ENCODE peak calls at places on chromosomes 11 and 22, in seven cellular contexts. R is stimulated activated naive CD8-positive, alpha-beta T cell treated with anti-CD3 and anti-CD28 coated beads, Interleukin-15, amount 100 ng/mL, for 72 hours; U is HFFc6; P is Kasumi-1; M is T1000; W is NCI-H1417; H is T-helper 9 cell. N is an unnamed sample.

GRCh38 chr11:2525941-2526807 is 81.4 kb downstream of the KCNQ1 start:
- DNase-seq in M (no peak), H (no peak), P (no peak), U (no peak), R (no peak), W (no peak), N (no peak)

GRCh38 chr11:79864882-79865281 is 424.1 kb upstream of the TENM4 start:
- DNase-seq in P (no peak), H (no peak), W (peak), M (no peak), R (no peak), U (no peak), N (no peak)

GRCh38 chr22:34850010-34850409 is 215.9 kb upstream of the ISX start:
- DNase-seq in W (no peak), M (no peak), P (no peak), H (no peak), R (no peak), U (no peak), N (no peak)

GRCh38 chr11:60169264-60169915 is 13.5 kb downstream of the MS4A6A start:
- DNase-seq in H (no peak), R (no peak), W (no peak), P (peak), M (no peak), U (no peak), N (no peak)

GRCh38 chr11:10379433-10379832 is 74.6 kb downstream of the ADM start:
- DNase-seq in U (peak), P (no peak), M (no peak), W (no peak), R (no peak), H (no peak), N (no peak)

GRCh38 chr11:113356203-113356602 is 31.4 kb upstream of the ANKK1 start:
- DNase-seq in M (no peak), R (no peak), P (no peak), W (no peak), H (no peak), U (no peak), N (no peak)

GRCh38 chr22:38927033-38927789 is 30.2 kb upstream of the APOBEC3A start:
- DNase-seq in R (peak), P (peak), U (peak), W (peak), H (peak), M (no peak), N (peak)

GRCh38 chr22:21865041-21865440 is 2.4 kb downstream of the MAPK1 start:
- DNase-seq in H (no peak), W (no peak), U (peak), M (no peak), R (no peak), P (peak), N (no peak)

GRCh38 chr11:18115360-18116127 is 9.7 kb upstream of the SAAL1 start:
- DNase-seq in H (peak), M (peak), P (peak), R (peak), W (peak), U (peak), N (peak)

GRCh38 chr11:20275987-20276660 is 87.4 kb upstream of the HTATIP2 start:
- DNase-seq in W (no peak), M (no peak), H (no peak), P (no peak), R (no peak), U (no peak), N (no peak)

GRCh38 chr11:59273008-59273841 is 60.5 kb upstream of the MPEG1 start:
- DNase-seq in U (no peak), M (no peak), R (no peak), H (no peak), P (peak), W (no peak), N (no peak)

GRCh38 chr11:126479178-126479930 is 123.9 kb downstream of the ST3GAL4 start:
- DNase-seq in P (no peak), H (no peak), W (no peak), U (no peak), M (no peak), R (no peak), N (no peak)

GRCh38 chr11:57700425-57700824 is 11.6 kb downstream of the MED19 start:
- DNase-seq in W (no peak), H (no peak), P (no peak), M (no peak), U (no peak), R (no peak), N (no peak)

GRCh38 chr11:87296627-87297026 is 258.9 kb downstream of the TMEM135 start:
- DNase-seq in R (no peak), P (no peak), M (no peak), H (no peak), W (no peak), U (no peak), N (no peak)

GRCh38 chr11:11243790-11244469 is 109.1 kb downstream of the CSNK2A3 start:
- DNase-seq in R (no peak), U (peak), W (no peak), P (peak), H (peak), M (peak), N (no peak)

GRCh38 chr11:63552921-63553320 is 10.3 kb downstream of the PLAAT2 start:
- DNase-seq in R (no peak), W (no peak), H (no peak), P (no peak), U (no peak), M (no peak), N (no peak)

GRCh38 chr11:62458212-62459002 is 39.6 kb downstream of the SCGB1A1 start:
- DNase-seq in M (no peak), H (no peak), U (no peak), P (no peak), W (no peak), R (no peak), N (no peak)

GRCh38 chr11:96393753-96394348 is 4.0 kb downstream of the JRKL start:
- DNase-seq in H (no peak), W (peak), M (no peak), R (no peak), P (peak), U (peak), N (peak)